ENCODE peak calls at places on chromosome X, in five cellular contexts. One of them, this sample, is unnamed.

GRCh38 chrX:115491766-115492165 is 69.2 kb upstream of the PLS3 start:
- DNase-seq in activated T-cell treated with anti-CD3 and anti-CD28 coated beads, Interleukin-2, amount 50 U/mL, for 72 hours: no peak
- DNase-seq in H1: no peak
- DNase-seq in renal cortical epithelial cell: no peak
- DNase-seq in activated CD4-positive, alpha-beta T cell treated with anti-CD3 and anti-CD28 coated beads for 1 hour: no peak
- DNase-seq in this sample: no peak

GRCh38 chrX:140504371-140505324 is at the start of gene SOX3:
- DNase-seq in activated T-cell treated with anti-CD3 and anti-CD28 coated beads, Interleukin-2, amount 50 U/mL, for 72 hours: no peak
- DNase-seq in H1: no peak
- DNase-seq in renal cortical epithelial cell: no peak
- DNase-seq in activated CD4-positive, alpha-beta T cell treated with anti-CD3 and anti-CD28 coated beads for 1 hour: no peak
- DNase-seq in this sample: no peak

GRCh38 chrX:20374866-20375530 is 108.3 kb upstream of the RPS6KA3 start:
- DNase-seq in activated T-cell treated with anti-CD3 and anti-CD28 coated beads, Interleukin-2, amount 50 U/mL, for 72 hours: no peak
- DNase-seq in H1: no peak
- DNase-seq in renal cortical epithelial cell: no peak
- DNase-seq in activated CD4-positive, alpha-beta T cell treated with anti-CD3 and anti-CD28 coated beads for 1 hour: no peak
- DNase-seq in this sample: no peak

GRCh38 chrX:107842715-107843400 is 17.2 kb downstream of the MID2 start:
- DNase-seq in activated T-cell treated with anti-CD3 and anti-CD28 coated beads, Interleukin-2, amount 50 U/mL, for 72 hours: no peak
- DNase-seq in H1: no peak
- DNase-seq in renal cortical epithelial cell: no peak
- DNase-seq in activated CD4-positive, alpha-beta T cell treated with anti-CD3 and anti-CD28 coated beads for 1 hour: no peak
- DNase-seq in this sample: no peak

GRCh38 chrX:100654256-100654655 is 10.3 kb downstream of the SRPX2 start:
- DNase-seq in activated T-cell treated with anti-CD3 and anti-CD28 coated beads, Interleukin-2, amount 50 U/mL, for 72 hours: no peak
- DNase-seq in H1: no peak
- DNase-seq in renal cortical epithelial cell: peak; percentile 30
- DNase-seq in activated CD4-positive, alpha-beta T cell treated with anti-CD3 and anti-CD28 coated beads for 1 hour: no peak
- DNase-seq in this sample: no peak

GRCh38 chrX:13927175-13927574 is 102.5 kb downstream of the GEMIN8 start:
- DNase-seq in activated T-cell treated with anti-CD3 and anti-CD28 coated beads, Interleukin-2, amount 50 U/mL, for 72 hours: no peak
- DNase-seq in H1: no peak
- DNase-seq in renal cortical epithelial cell: no peak
- DNase-seq in activated CD4-positive, alpha-beta T cell treated with anti-CD3 and anti-CD28 coated beads for 1 hour: no peak
- DNase-seq in this sample: no peak

GRCh38 chrX:44012484-44013096 is 39.4 kb upstream of the NDP start:
- DNase-seq in activated T-cell treated with anti-CD3 and anti-CD28 coated beads, Interleukin-2, amount 50 U/mL, for 72 hours: peak; percentile 63
- DNase-seq in H1: no peak
- DNase-seq in renal cortical epithelial cell: peak; percentile 94
- DNase-seq in activated CD4-positive, alpha-beta T cell treated with anti-CD3 and anti-CD28 coated beads for 1 hour: no peak
- DNase-seq in this sample: peak; percentile 52

GRCh38 chrX:74521961-74522833 is 92.2 kb downstream of the RLIM start:
- DNase-seq in activated T-cell treated with anti-CD3 and anti-CD28 coated beads, Interleukin-2, amount 50 U/mL, for 72 hours: no peak
- DNase-seq in H1: no peak
- DNase-seq in renal cortical epithelial cell: no peak
- DNase-seq in activated CD4-positive, alpha-beta T cell treated with anti-CD3 and anti-CD28 coated beads for 1 hour: no peak
- DNase-seq in this sample: no peak

GRCh38 chrX:16610121-16610565 is 39.8 kb upstream of the S100G start:
- DNase-seq in activated T-cell treated with anti-CD3 and anti-CD28 coated beads, Interleukin-2, amount 50 U/mL, for 72 hours: no peak
- DNase-seq in H1: no peak
- DNase-seq in renal cortical epithelial cell: peak; percentile 46
- DNase-seq in activated CD4-positive, alpha-beta T cell treated with anti-CD3 and anti-CD28 coated beads for 1 hour: no peak
- DNase-seq in this sample: no peak

GRCh38 chrX:69317721-69318120 is 152.5 kb upstream of the PJA1 start:
- DNase-seq in activated T-cell treated with anti-CD3 and anti-CD28 coated beads, Interleukin-2, amount 50 U/mL, for 72 hours: no peak
- DNase-seq in H1: no peak
- DNase-seq in renal cortical epithelial cell: no peak
- DNase-seq in activated CD4-positive, alpha-beta T cell treated with anti-CD3 and anti-CD28 coated beads for 1 hour: no peak
- DNase-seq in this sample: no peak

GRCh38 chrX:9164086-9164485 is 130.2 kb upstream of the FAM9B start:
- DNase-seq in activated T-cell treated with anti-CD3 and anti-CD28 coated beads, Interleukin-2, amount 50 U/mL, for 72 hours: no peak
- DNase-seq in H1: no peak
- DNase-seq in renal cortical epithelial cell: no peak
- DNase-seq in activated CD4-positive, alpha-beta T cell treated with anti-CD3 and anti-CD28 coated beads for 1 hour: no peak
- DNase-seq in this sample: no peak